ENCODE peak calls at places on chromosomes 11 and 22, in five cellular contexts. One of them, this sample, is unnamed.

GRCh38 chr11:7484645-7485044 is 661 bp upstream of the OLFML1 start:
- DNase-seq in HCT116: no peak
- DNase-seq in stomach: no peak
- DNase-seq in prostate gland: no peak
- DNase-seq in sigmoid colon: no peak
- DNase-seq in this sample: no peak

GRCh38 chr11:87455180-87455579 is 417.4 kb downstream of the TMEM135 start:
- DNase-seq in prostate gland: no peak
- DNase-seq in sigmoid colon: no peak
- DNase-seq in stomach: no peak
- DNase-seq in HCT116: no peak
- DNase-seq in this sample: no peak

GRCh38 chr11:37718431-37718999 is 1120.5 kb upstream of the RAG2 start:
- DNase-seq in prostate gland: no peak
- DNase-seq in sigmoid colon: no peak
- DNase-seq in stomach: no peak
- DNase-seq in HCT116: no peak
- DNase-seq in this sample: no peak

GRCh38 chr11:68261749-68262543 is 9.8 kb downstream of the C11orf24 start:
- DNase-seq in prostate gland: no peak
- DNase-seq in stomach: no peak
- DNase-seq in HCT116: no peak
- DNase-seq in sigmoid colon: no peak
- DNase-seq in this sample: peak; percentile 61

GRCh38 chr11:70895061-70895670 is 357.2 kb downstream of the SHANK2 start:
- DNase-seq in sigmoid colon: no peak
- DNase-seq in stomach: no peak
- DNase-seq in prostate gland: no peak
- DNase-seq in HCT116: no peak
- DNase-seq in this sample: no peak

GRCh38 chr11:69702239-69702668 is 1.6 kb downstream of the FGF19 start:
- DNase-seq in sigmoid colon: peak; percentile 43
- DNase-seq in stomach: no peak
- DNase-seq in prostate gland: no peak
- DNase-seq in HCT116: no peak
- DNase-seq in this sample: peak; percentile 71

GRCh38 chr22:49883294-49883640 is 29.6 kb downstream of the ZBED4 start:
- DNase-seq in prostate gland: no peak
- DNase-seq in sigmoid colon: no peak
- DNase-seq in HCT116: no peak
- DNase-seq in stomach: no peak
- DNase-seq in this sample: no peak

GRCh38 chr11:129939510-129939909 is 44.1 kb upstream of the NFRKB start:
- DNase-seq in HCT116: no peak
- DNase-seq in stomach: no peak
- DNase-seq in sigmoid colon: no peak
- DNase-seq in prostate gland: no peak
- DNase-seq in this sample: no peak

GRCh38 chr11:45371251-45371749 is 85.2 kb upstream of the SYT13 start:
- DNase-seq in prostate gland: peak; percentile 63
- DNase-seq in HCT116: peak; percentile 63
- DNase-seq in stomach: peak; percentile 65
- DNase-seq in sigmoid colon: no peak
- DNase-seq in this sample: no peak

GRCh38 chr11:2687782-2688191 is 12.0 kb downstream of the KCNQ1OT1 start:
- DNase-seq in prostate gland: no peak
- DNase-seq in sigmoid colon: peak; percentile 65
- DNase-seq in HCT116: no peak
- DNase-seq in stomach: no peak
- DNase-seq in this sample: no peak

GRCh38 chr11:132734217-132734616 is 798.1 kb downstream of the OPCML start:
- DNase-seq in HCT116: no peak
- DNase-seq in prostate gland: no peak
- DNase-seq in stomach: no peak
- DNase-seq in sigmoid colon: no peak
- DNase-seq in this sample: no peak

GRCh38 chr11:106088896-106089295 is 11.4 kb downstream of the AASDHPPT start:
- DNase-seq in HCT116: no peak
- DNase-seq in sigmoid colon: no peak
- DNase-seq in prostate gland: no peak
- DNase-seq in stomach: no peak
- DNase-seq in this sample: no peak

GRCh38 chr11:125364085-125364822 is 131.8 kb downstream of the FEZ1 start:
- DNase-seq in HCT116: no peak
- DNase-seq in prostate gland: no peak
- DNase-seq in sigmoid colon: no peak
- DNase-seq in stomach: no peak
- DNase-seq in this sample: no peak

GRCh38 chr11:111137846-111138245 is 107.7 kb upstream of the POU2AF2 start:
- DNase-seq in sigmoid colon: no peak
- DNase-seq in stomach: no peak
- DNase-seq in HCT116: no peak
- DNase-seq in prostate gland: peak; percentile 33
- DNase-seq in this sample: no peak

GRCh38 chr11:76662656-76663460 is 7.7 kb downstream of the LRRC32 start:
- DNase-seq in stomach: no peak
- DNase-seq in sigmoid colon: peak; percentile 52
- DNase-seq in HCT116: no peak
- DNase-seq in prostate gland: no peak
- DNase-seq in this sample: no peak

GRCh38 chr22:31841029-31841827 is 87.4 kb downstream of the DEPDC5 start:
- DNase-seq in prostate gland: no peak
- DNase-seq in sigmoid colon: no peak
- DNase-seq in HCT116: no peak
- DNase-seq in stomach: no peak
- DNase-seq in this sample: peak; percentile 26

GRCh38 chr22:48357196-48357595 is 1470.5 kb downstream of the BRD1 start:
- DNase-seq in prostate gland: no peak
- DNase-seq in stomach: no peak
- DNase-seq in sigmoid colon: peak; percentile 37
- DNase-seq in HCT116: no peak
- DNase-seq in this sample: no peak

GRCh38 chr11:110287537-110287936 is 8.9 kb downstream of the RDX start:
- DNase-seq in prostate gland: no peak
- DNase-seq in stomach: no peak
- DNase-seq in HCT116: no peak
- DNase-seq in sigmoid colon: no peak
- DNase-seq in this sample: no peak

GRCh38 chr11:27212248-27212780 is 150.7 kb downstream of the CCDC34 start:
- DNase-seq in prostate gland: no peak
- DNase-seq in stomach: no peak
- DNase-seq in HCT116: no peak
- DNase-seq in sigmoid colon: no peak
- DNase-seq in this sample: no peak

GRCh38 chr11:115206365-115207022 is 297.7 kb downstream of the CADM1 start:
- DNase-seq in HCT116: no peak
- DNase-seq in prostate gland: no peak
- DNase-seq in stomach: no peak
- DNase-seq in sigmoid colon: no peak
- DNase-seq in this sample: no peak

GRCh38 chr11:65853249-65853979 is 4.6 kb downstream of the CFL1 start:
- DNase-seq in HCT116: no peak
- DNase-seq in stomach: no peak
- DNase-seq in prostate gland: no peak
- DNase-seq in sigmoid colon: peak; percentile 61
- DNase-seq in this sample: no peak

DNA sequence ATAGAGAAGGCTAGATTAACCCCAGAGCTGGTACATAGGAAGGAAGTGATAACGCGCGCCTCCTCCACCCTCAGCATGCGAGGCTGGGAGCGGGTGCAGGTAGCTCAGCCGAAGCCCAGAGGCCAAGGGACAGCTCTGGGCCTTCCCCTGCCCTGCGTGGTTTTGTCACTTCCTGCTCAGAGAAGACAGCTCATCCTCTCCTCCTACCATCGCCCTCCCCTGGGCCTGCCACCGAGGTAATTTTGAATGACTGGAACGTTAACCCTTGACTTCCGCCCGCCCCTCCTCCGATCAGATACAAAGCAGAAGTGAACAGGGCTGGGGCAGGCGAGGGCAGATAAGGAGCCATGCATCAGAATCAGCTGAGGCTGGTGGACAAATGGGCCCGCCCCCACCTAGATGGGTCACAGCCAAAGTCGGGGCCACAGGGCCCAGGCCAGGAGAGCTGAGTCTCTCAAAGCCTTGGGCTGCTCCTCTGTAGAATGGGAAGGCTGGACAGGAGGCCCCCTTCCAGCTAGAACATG is 1.6 kb downstream of the RAC2 start:
- DNase-seq in HCT116: no peak
- DNase-seq in sigmoid colon: peak; percentile 73
- DNase-seq in stomach: peak; percentile 74
- DNase-seq in prostate gland: no peak
- DNase-seq in this sample: no peak
- TF ChIP-seq POLR2A in HCT116: no peak
- TF ChIP-seq POLR2A in sigmoid colon: no peak
- TF ChIP-seq POLR2A in stomach: no peak
- TF ChIP-seq POLR2A in prostate gland: no peak
- TF ChIP-seq POLR2A in this sample: peak; percentile 27

GRCh38 chr11:128506999-128507591 is 80.3 kb downstream of the ETS1 start:
- DNase-seq in prostate gland: peak; percentile 69
- DNase-seq in sigmoid colon: peak; percentile 96
- DNase-seq in stomach: peak; percentile 81
- DNase-seq in HCT116: no peak
- DNase-seq in this sample: no peak
- TF ChIP-seq POLR2AphosphoS5 in prostate gland: peak; percentile 68
- TF ChIP-seq POLR2AphosphoS5 in sigmoid colon: peak; percentile 94
- TF ChIP-seq POLR2AphosphoS5 in stomach: peak; percentile 91
- TF ChIP-seq POLR2AphosphoS5 in HCT116: peak; percentile 74
- TF ChIP-seq POLR2AphosphoS5 in this sample: peak; percentile 67

GRCh38 chr11:128643661-128644060 is 50.2 kb upstream of the FLI1 start:
- DNase-seq in prostate gland: no peak
- DNase-seq in sigmoid colon: no peak
- DNase-seq in HCT116: no peak
- DNase-seq in stomach: no peak
- DNase-seq in this sample: no peak
- H3K4me3 ChIP-seq in prostate gland: no peak overlapping the region
- H3K4me3 ChIP-seq in sigmoid colon: no peak overlapping the region
- H3K4me3 ChIP-seq in HCT116: no peak overlapping the region
- H3K4me3 ChIP-seq in stomach: no peak overlapping the region
- H3K4me3 ChIP-seq in this sample: no peak overlapping the region

GRCh38 chr11:62621027-62621566 is 689 bp downstream of the B3GAT3 start:
- DNase-seq in stomach: no peak
- DNase-seq in HCT116: no peak
- DNase-seq in sigmoid colon: no peak
- DNase-seq in prostate gland: no peak
- DNase-seq in this sample: no peak

GRCh38 chr11:62627718-62628117 is 5.9 kb upstream of the B3GAT3 start:
- DNase-seq in prostate gland: no peak
- DNase-seq in sigmoid colon: no peak
- DNase-seq in stomach: no peak
- DNase-seq in HCT116: no peak
- DNase-seq in this sample: no peak

GRCh38 chr11:62622476-62622875 is 690 bp upstream of the B3GAT3 start:
- DNase-seq in sigmoid colon: no peak
- DNase-seq in prostate gland: no peak
- DNase-seq in HCT116: no peak
- DNase-seq in stomach: no peak
- DNase-seq in this sample: no peak

DNA sequence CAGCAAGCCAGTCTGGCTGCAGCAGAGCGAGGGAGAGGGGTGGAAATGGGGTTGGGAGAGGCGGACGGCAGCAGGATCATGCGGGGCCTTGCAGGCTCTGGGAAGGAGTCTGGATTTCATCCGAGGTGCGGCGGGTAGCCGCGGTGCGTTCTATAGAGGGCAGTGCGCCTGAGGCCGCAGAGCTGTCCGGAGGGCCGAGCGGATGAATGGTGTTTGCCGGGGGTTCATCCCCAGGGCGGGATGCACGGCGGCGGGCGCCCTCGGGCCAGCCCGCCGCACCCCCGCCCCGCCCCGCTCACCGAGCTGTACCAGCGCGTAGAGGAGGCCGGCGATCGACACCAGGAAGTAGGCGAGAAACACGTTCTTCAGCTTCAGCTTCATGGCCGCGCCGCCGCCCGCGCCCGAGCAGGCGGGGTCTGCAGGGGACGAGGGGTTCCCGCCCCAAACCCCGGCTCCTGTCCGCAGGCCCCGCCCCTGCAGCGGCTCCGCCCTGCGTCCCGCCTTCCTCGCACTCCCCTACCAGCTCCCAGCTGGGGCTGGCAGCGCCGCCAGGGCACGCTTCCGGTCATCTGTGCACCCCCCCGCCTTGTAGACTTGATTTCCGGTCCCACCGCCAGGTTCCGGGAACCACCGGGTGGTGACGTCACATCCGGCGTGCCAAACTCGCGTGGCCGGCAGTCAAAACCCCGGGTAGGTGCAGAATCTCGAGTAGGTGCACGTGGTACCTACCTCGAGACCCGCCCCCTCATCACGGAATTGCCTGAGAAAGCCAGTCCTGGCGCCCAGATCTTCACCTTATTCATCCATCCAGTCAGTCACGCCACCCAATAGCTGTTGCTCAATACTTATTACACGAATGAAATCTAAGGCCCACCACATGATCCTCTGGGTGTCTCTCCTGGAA is at the start of gene B3GAT3:
- DNase-seq in prostate gland: peak; percentile 98
- DNase-seq in sigmoid colon: peak; percentile 99
- DNase-seq in HCT116: peak; percentile 99
- DNase-seq in stomach: peak; percentile 99
- DNase-seq in this sample: peak; percentile 100
- TF ChIP-seq POLR2A in prostate gland: peak; percentile 93
- TF ChIP-seq POLR2A in sigmoid colon: peak; percentile 76
- TF ChIP-seq POLR2A in HCT116: peak; percentile 55
- TF ChIP-seq POLR2A in stomach: no peak
- TF ChIP-seq POLR2A in this sample: no peak

GRCh38 chr11:91373497-91373896 is 851.1 kb upstream of the FAT3 start:
- DNase-seq in sigmoid colon: no peak
- DNase-seq in stomach: no peak
- DNase-seq in prostate gland: no peak
- DNase-seq in HCT116: no peak
- DNase-seq in this sample: no peak

GRCh38 chr11:91374794-91375193 is 849.8 kb upstream of the FAT3 start:
- DNase-seq in prostate gland: no peak
- DNase-seq in HCT116: no peak
- DNase-seq in stomach: no peak
- DNase-seq in sigmoid colon: no peak
- DNase-seq in this sample: no peak
- TF ChIP-seq POLR2AphosphoS5 in prostate gland: no peak
- TF ChIP-seq POLR2AphosphoS5 in HCT116: no peak
- TF ChIP-seq POLR2AphosphoS5 in stomach: no peak
- TF ChIP-seq POLR2AphosphoS5 in sigmoid colon: no peak
- TF ChIP-seq POLR2AphosphoS5 in this sample: no peak